ENCODE peak calls at places on chromosome 11, in five cellular contexts. R is ovary, G is heart left ventricle, Z is H1, D is IMR-90. Q is an unnamed sample.

GRCh38 chr11:86537541-86538222 is 134.7 kb downstream of the ME3 start:
- DNase-seq in G (no peak), Z (no peak), D (no peak), R (no peak), Q (no peak)

GRCh38 chr11:59152312-59152967 is 9.8 kb downstream of the FAM111A start:
- DNase-seq in Z (no peak), D (no peak), R (no peak), G (no peak), Q (no peak)

GRCh38 chr11:104968856-104969776 is 742 bp upstream of the CASP4 start:
- DNase-seq in R (peak; percentile 43), Z (peak; percentile 21), G (peak; percentile 29), D (peak; percentile 34), Q (peak; percentile 56)

GRCh38 chr11:17352925-17353227 is 1.3 kb downstream of the NCR3LG1 start:
- DNase-seq in D (peak; percentile 34), Z (no peak), R (peak; percentile 64), G (peak; percentile 30), Q (peak; percentile 60)

GRCh38 chr11:113732092-113732491 is 26.0 kb upstream of the TMPRSS5 start:
- DNase-seq in G (no peak), R (no peak), Z (no peak), D (no peak), Q (no peak)

GRCh38 chr11:67369801-67370284 is 3.6 kb downstream of the CLCF1 start:
- DNase-seq in Z (no peak), R (no peak), G (no peak), D (peak; percentile 71), Q (no peak)

GRCh38 chr11:126468102-126468521 is 112.6 kb downstream of the ST3GAL4 start:
- DNase-seq in G (no peak), Z (no peak), R (no peak), D (no peak), Q (peak; percentile 53)

GRCh38 chr11:126138636-126139540 is 72.6 kb downstream of the RPUSD4 start:
- DNase-seq in Z (no peak), G (no peak), D (no peak), R (peak; percentile 59), Q (no peak)

GRCh38 chr11:100719809-100720221 is 32.7 kb downstream of the ARHGAP42 start:
- DNase-seq in R (peak; percentile 36), Z (no peak), D (peak; percentile 79), G (peak; percentile 72), Q (no peak)

GRCh38 chr11:72747456-72747855 is 4.8 kb downstream of the ARAP1 start:
- DNase-seq in R (no peak), Z (no peak), G (no peak), D (no peak), Q (no peak)

GRCh38 chr11:62573592-62574362 is at the start of gene EEF1G:
- DNase-seq in R (peak; percentile 98), D (peak; percentile 100), Z (peak; percentile 99), G (peak; percentile 99), Q (peak; percentile 98)

GRCh38 chr11:106187860-106188456 is 110.5 kb downstream of the AASDHPPT start:
- DNase-seq in Z (no peak), D (no peak), G (no peak), R (no peak), Q (no peak)

GRCh38 chr11:133133053-133133452 is 399.2 kb downstream of the OPCML start:
- DNase-seq in R (no peak), Z (no peak), G (no peak), D (no peak), Q (no peak)

GRCh38 chr11:32162906-32163305 is 72.0 kb downstream of the RCN1 start:
- DNase-seq in R (no peak), G (no peak), Z (no peak), D (no peak), Q (no peak)

GRCh38 chr11:43790444-43790794 is 90.2 kb upstream of the ALKBH3 start:
- DNase-seq in G (no peak), D (peak; percentile 50), Z (no peak), R (no peak), Q (no peak)

GRCh38 chr11:3109921-3110706 is 52.9 kb upstream of the CARS1 start:
- DNase-seq in D (no peak), R (peak; percentile 24), Z (peak; percentile 43), G (peak; percentile 29), Q (peak; percentile 53)

GRCh38 chr11:72625746-72626636 is 48.2 kb downstream of the PDE2A start:
- DNase-seq in D (peak; percentile 27), Z (no peak), R (peak; percentile 69), G (peak; percentile 70), Q (peak; percentile 86)

GRCh38 chr11:12540075-12540685 is 134.0 kb upstream of the TEAD1 start:
- DNase-seq in Z (no peak), G (no peak), R (no peak), D (peak; percentile 73), Q (no peak)

GRCh38 chr11:8192016-8192895 is 23.4 kb upstream of the RIC3 start:
- DNase-seq in Z (no peak), D (peak; percentile 63), R (peak; percentile 66), G (peak; percentile 59), Q (no peak)

GRCh38 chr11:63845305-63845704 is 6.4 kb downstream of the MARK2 start:
- DNase-seq in Z (no peak), D (peak; percentile 91), G (no peak), R (no peak), Q (no peak)

GRCh38 chr11:79040348-79040747 is 400.5 kb downstream of the TENM4 start:
- DNase-seq in Z (no peak), R (no peak), D (peak; percentile 40), G (no peak), Q (no peak)

GRCh38 chr11:107018274-107018901 is at the start of gene GUCY1A2:
- DNase-seq in D (no peak), G (peak; percentile 31), R (peak; percentile 35), Z (no peak), Q (peak; percentile 53)

GRCh38 chr11:16861867-16862266 is 123.4 kb downstream of the C11orf58 start:
- DNase-seq in G (no peak), D (no peak), Z (no peak), R (no peak), Q (no peak)

GRCh38 chr11:123060265-123061000 is 1.5 kb downstream of the HSPA8 start:
- DNase-seq in R (no peak), G (no peak), Z (no peak), D (no peak), Q (no peak)

GRCh38 chr11:58567889-58568512 is 7.7 kb downstream of the LPXN start:
- DNase-seq in D (peak; percentile 54), G (peak; percentile 20), R (no peak), Z (peak; percentile 29), Q (peak; percentile 41)

GRCh38 chr11:113876074-113876797 is 864 bp upstream of the USP28 start:
- DNase-seq in G (no peak), D (no peak), Z (no peak), R (peak; percentile 39), Q (no peak)

GRCh38 chr11:83241291-83241946 is 44.7 kb downstream of the CCDC90B start:
- DNase-seq in G (no peak), D (peak; percentile 77), R (no peak), Z (no peak), Q (no peak)

GRCh38 chr11:69569306-69570200 is 71.4 kb upstream of the CCND1 start:
- DNase-seq in Z (no peak), R (no peak), G (no peak), D (no peak), Q (no peak)

DNA sequence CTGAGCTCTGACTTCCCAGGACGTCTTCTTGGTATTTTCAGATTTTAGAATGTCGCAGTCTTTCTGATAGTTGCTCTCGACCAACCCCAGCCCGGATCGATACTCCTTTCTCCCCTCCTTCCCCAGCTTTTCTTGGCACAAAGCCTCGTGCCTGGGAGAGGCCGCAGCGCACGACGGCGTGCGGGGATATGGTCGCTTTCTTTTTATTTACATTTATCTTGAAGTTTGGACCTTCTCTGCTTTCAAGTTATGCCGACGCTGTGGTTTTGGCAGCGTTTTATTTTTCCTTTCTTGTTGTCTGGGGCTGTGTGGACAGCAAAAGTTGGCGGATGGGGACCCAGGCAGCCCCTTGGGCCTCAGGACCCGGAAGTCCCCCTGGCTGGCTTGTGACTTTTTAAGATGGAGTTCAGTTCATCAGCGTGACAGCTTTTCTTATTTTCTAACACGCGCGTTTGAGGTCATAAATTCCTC is 4.2 kb upstream of the SPDYC start:
- DNase-seq in D (no peak), G (no peak), Z (no peak), R (no peak), Q (peak; percentile 81)
- TF ChIP-seq POLR2A in D (no peak), G (no peak), Z (no peak), R (no peak), Q (no peak)

DNA sequence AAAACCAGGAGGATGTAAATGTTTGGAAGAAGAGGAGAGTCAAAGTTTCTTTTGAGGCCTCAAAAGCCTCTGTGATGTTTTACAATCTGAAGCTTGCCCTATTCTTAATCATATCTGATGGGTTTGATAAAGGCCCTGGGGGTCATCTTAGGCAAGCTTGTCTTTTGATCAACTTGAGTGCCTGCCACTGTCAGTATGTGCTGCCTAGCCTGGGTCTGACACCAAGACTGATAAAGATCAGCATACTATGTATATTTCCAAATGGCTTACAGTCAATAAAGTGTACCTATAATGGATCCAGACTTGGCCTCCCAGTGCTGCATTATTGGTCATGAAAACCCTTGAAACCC is 12.7 kb downstream of the EHF start:
- DNase-seq in D (no peak), R (no peak), Z (no peak), G (no peak), Q (no peak)
- H3K27ac ChIP-seq in D (no peak overlapping the region), R (no peak overlapping the region), Z (no peak overlapping the region), G (no peak overlapping the region), Q (peak overlapping the region; percentile 80)

DNA sequence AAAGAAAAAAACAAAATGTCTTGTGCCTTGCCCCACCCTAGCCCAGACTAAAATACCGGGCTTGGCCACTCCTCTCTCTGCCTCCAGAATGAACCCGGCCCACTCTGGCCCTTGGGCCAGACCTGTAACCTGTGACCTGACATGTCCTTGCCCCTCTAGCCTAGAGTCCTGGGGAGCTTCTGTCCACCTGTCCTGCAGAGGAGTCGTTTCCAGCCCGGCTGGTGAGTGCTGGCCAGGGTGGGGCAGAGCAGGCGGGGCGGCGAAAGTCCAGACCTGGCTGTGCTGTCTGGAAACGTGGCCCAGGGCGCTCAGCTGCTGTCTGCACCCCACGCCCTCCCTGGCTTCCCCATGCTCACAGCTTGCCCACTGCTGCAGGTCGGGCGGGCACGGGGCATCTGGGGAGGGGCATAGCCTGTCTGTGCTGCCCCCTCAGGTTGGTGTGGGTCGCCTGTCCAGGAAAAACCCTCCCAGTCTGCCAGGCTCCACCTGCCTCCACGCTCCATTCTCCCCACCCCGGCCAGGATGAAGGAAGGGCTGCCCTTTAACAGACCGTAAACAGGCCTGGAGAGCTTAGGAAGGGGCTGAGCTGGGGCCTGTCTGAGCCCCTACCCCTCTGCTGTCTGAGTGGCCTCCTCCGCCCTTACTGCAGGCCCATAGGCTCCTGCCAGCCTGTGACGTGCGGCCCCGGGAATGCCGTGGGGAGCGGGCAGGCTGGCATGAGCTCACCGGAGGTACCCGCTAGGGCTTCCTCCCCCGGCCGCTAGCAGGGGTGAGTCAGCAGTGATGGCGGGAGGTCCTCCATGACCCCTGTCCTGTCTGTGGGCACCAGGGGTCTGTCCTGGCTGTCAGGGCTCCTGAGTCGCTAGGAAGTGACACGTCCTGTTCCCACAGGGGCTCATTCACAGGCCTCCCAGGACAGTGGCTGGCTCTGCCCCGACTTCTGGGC is 1.9 kb downstream of the CD151 start:
- DNase-seq in Z (no peak), R (no peak), G (peak; percentile 88), D (peak; percentile 69), Q (peak; percentile 94)
- TF ChIP-seq POLR2A in Z (no peak), R (no peak), G (peak; percentile 68), D (no peak), Q (peak; percentile 65)

DNA sequence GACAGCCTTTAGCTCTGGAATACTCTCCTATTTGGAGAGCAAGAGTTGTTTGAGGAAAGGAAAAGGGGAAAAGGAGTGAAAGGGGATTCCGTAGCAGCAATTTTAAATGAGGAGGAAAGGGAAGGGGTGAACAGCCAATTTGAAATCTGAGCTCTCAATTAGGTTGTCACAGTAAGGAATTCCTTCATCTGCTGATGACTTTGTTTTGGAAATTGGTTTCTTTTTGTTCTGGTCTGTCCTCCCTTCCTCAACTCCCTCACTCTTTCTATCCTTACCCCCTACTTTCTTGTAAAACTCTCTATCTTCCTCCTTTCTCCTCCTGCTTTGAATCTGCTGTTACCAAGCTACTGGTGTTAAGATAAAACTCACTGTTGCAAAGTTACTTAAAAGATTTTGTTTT is 1155.6 kb downstream of the DLG2 start:
- DNase-seq in R (no peak), G (no peak), Z (no peak), D (no peak), Q (no peak)
- H3K27ac ChIP-seq in R (no peak overlapping the region), G (no peak overlapping the region), Z (no peak overlapping the region), D (no peak overlapping the region), Q (no peak overlapping the region)